ENCODE peak calls at places on chromosome 10, in six cellular contexts. X is IMR-90; W is sigmoid colon; M is RWPE1; F is CD8-positive, alpha-beta T cell; R is ovary. V is an unnamed sample.

GRCh38 chr10:73159038-73159648 is 8.7 kb downstream of the ECD start:
- DNase-seq in X (peak), W (no peak), M (peak), F (peak), R (peak), V (no peak)

GRCh38 chr10:87886635-87887034 is 23.2 kb downstream of the PTEN start:
- DNase-seq in X (no peak), W (no peak), M (no peak), F (no peak), R (no peak), V (no peak)

GRCh38 chr10:3785251-3785848 is 341 bp upstream of the KLF6 start:
- DNase-seq in X (peak), W (peak), M (peak), F (peak), R (peak), V (peak)

GRCh38 chr10:34543716-34544115 is 271.4 kb downstream of the PARD3 start:
- DNase-seq in X (no peak), W (no peak), M (no peak), F (no peak), R (no peak), V (no peak)

GRCh38 chr10:42990016-42990720 is 86.7 kb upstream of the RET start:
- DNase-seq in X (no peak), W (peak), M (no peak), F (no peak), R (peak), V (no peak)

GRCh38 chr10:71666607-71667373 is 52.8 kb downstream of the C10orf105 start:
- DNase-seq in X (no peak), W (no peak), M (no peak), F (no peak), R (no peak), V (no peak)

GRCh38 chr10:71767420-71768035 is 5.8 kb downstream of the VSIR start:
- DNase-seq in X (no peak), W (no peak), M (no peak), F (no peak), R (peak), V (peak)

GRCh38 chr10:79097021-79097695 is 28.4 kb downstream of the ZMIZ1 start:
- DNase-seq in X (peak), W (no peak), M (no peak), F (no peak), R (no peak), V (no peak)

GRCh38 chr10:78184851-78185692 is 151.4 kb downstream of the RPS24 start:
- DNase-seq in X (peak), W (no peak), M (no peak), F (no peak), R (no peak), V (no peak)

GRCh38 chr10:128178319-128178937 is 52.2 kb upstream of the MKI67 start:
- DNase-seq in X (peak), W (no peak), M (peak), F (peak), R (no peak), V (no peak)

GRCh38 chr10:96614515-96614914 is 27.7 kb upstream of the TM9SF3 start:
- DNase-seq in X (peak), W (no peak), M (peak), F (no peak), R (no peak), V (no peak)

GRCh38 chr10:24467605-24468004 is 256.1 kb downstream of the ARHGAP21 start:
- DNase-seq in X (no peak), W (no peak), M (no peak), F (no peak), R (no peak), V (no peak)

GRCh38 chr10:60035984-60036383 is 129.6 kb upstream of the CCDC6 start:
- DNase-seq in X (no peak), W (no peak), M (no peak), F (no peak), R (no peak), V (no peak)
- H3K27ac ChIP-seq in X (no peak), W (no peak), M (no peak), F (no peak), R (no peak), V (no peak)

DNA sequence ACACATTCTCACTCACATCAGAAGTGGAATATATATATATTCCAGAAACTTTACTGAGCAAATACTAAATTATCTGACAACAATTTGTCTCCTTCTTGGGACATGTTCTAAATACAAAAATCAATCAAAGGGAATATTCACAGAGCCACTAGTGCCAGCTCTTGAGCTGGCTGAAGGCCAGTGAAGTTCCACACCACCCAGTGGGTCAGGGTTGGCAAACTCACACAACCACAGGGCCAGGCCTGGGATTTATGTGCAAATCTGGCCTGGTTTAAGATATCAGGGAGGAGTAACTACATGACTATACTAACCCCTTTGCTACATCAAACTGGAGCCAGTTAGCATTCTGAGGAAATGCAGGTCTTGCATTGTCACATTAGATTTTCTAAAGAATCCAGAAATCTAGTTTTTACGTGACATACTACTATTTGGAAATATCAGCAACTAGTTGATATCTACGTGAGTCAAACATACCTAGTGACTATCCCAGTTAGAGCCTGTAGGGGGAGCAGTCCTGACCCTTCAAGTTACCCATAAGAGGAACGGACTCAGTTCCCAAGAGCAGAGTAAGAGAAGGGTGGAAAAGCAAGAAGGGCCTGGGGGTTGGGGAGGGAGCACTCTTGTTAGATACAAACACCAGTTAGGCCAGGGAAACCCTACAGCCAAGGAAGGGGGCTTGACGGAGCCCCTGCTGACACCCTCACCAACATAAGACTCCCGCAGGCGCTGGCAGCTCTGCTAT is 600.4 kb downstream of the KCNMA1 start:
- DNase-seq in X (no peak), W (no peak), M (no peak), F (no peak), R (no peak), V (no peak)
- TF ChIP-seq CTCF in X (peak), W (no peak), M (peak), F (no peak), R (no peak), V (peak)

DNA sequence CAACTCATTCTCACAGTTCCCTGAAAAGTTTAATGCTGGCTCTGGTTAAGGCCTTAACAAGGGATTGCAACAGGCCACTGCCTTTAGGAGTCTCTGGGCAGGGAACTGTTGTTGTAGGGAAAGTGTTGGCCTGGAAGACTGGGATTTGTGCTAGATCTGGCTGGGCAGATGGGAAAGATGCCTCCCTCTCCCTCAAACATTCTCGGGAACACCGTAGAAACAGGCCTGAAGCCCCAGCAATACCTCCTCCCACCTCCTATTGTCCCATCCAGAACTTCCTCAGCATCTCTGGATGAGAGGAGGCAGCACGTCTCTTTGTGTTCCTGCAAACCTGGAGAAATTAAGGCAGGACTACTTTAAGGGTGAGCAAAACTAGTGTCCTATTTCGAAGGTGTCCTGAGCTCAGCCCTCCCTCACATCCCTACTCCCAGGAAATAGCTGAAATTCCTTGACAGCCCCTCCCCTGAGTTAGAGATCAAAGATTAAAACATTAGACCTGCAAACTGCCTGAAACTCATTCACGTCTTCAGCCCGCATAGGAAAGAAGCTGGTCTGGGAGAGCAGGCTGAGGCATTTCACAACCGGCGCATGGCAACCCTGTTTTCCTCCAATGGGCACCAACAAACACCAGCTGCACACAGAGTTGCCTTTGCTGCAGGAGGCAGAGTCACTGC is 10.9 kb upstream of the MAP3K8 start:
- DNase-seq in X (peak), W (peak), M (peak), F (no peak), R (no peak), V (peak)
- H3K27ac ChIP-seq in X (peak), W (peak), M (peak), F (no peak), R (no peak), V (peak)

GRCh38 chr10:16155761-16156322 is 281.0 kb upstream of the PTER start:
- DNase-seq in X (no peak), W (no peak), M (no peak), F (no peak), R (no peak), V (no peak)
- TF ChIP-seq CTCF in X (no peak), W (no peak), M (no peak), F (no peak), R (no peak), V (no peak)

GRCh38 chr10:125560947-125561346 is 122.0 kb downstream of the TEX36 start:
- DNase-seq in X (no peak), W (no peak), M (no peak), F (no peak), R (no peak), V (no peak)
- H3K27ac ChIP-seq in X (no peak), W (no peak), M (no peak), F (no peak), R (no peak), V (no peak)

DNA sequence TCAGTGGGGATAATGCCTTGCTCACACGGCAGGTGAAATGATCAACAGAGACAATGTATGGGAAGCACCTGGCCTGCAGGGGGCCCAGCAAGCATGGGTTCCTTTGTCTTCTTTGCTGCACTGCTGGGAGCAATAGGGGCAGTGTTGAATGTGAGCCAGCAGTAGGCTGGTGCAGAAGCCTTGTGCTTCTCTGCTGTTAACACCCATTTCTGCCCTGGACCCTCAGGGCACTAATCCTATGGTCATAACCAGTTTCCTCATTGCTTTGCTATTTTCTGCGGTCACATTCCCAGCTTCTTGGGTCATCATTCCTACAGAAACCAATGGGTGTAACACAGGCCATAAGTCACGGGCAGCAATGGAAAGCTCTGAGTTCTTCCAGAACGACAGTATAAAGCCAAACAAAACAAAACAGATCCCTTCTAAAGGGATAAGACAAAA is 10.9 kb upstream of the LGI1 start:
- DNase-seq in X (peak), W (no peak), M (peak), F (no peak), R (no peak), V (no peak)
- TF ChIP-seq CTCF in X (no peak), W (no peak), M (no peak), F (no peak), R (no peak), V (no peak)

GRCh38 chr10:129516846-129517679 is 50.0 kb downstream of the MGMT start:
- DNase-seq in X (no peak), W (no peak), M (no peak), F (no peak), R (no peak), V (no peak)

GRCh38 chr10:129514568-129515451 is 47.8 kb downstream of the MGMT start:
- DNase-seq in X (no peak), W (no peak), M (no peak), F (no peak), R (no peak), V (no peak)

GRCh38 chr10:129521161-129522025 is 54.4 kb downstream of the MGMT start:
- DNase-seq in X (no peak), W (no peak), M (no peak), F (no peak), R (no peak), V (no peak)

GRCh38 chr10:129520440-129521080 is 53.5 kb downstream of the MGMT start:
- DNase-seq in X (no peak), W (no peak), M (no peak), F (no peak), R (no peak), V (no peak)

DNA sequence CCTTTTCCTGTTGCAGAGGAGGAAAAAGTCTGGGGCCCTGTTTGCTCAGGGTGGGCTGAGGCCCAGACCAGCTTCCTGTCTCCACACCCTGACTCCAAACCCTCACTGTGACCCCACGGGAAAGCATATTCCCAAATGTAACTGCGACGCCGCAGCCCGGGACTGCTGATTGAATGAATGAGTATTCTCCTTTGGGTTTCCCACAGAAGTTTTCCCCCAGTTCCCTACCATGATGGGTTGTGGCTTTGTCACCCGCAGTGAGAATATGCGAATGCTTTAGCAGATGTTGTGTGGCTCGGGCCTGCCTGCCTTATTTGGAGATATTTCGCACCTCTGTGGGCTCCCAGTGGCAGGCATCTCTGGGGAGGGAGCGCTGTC is 50.6 kb downstream of the MGMT start:
- DNase-seq in X (no peak), W (no peak), M (no peak), F (peak), R (no peak), V (no peak)
- H3K27ac ChIP-seq in X (no peak), W (no peak), M (no peak), F (no peak), R (no peak), V (no peak)

GRCh38 chr10:9311702-9312499 is 1257.4 kb downstream of the GATA3 start:
- DNase-seq in X (no peak), W (no peak), M (peak), F (no peak), R (no peak), V (no peak)
- TF ChIP-seq CTCF in X (peak), W (no peak), M (no peak), F (no peak), R (no peak), V (no peak)

DNA sequence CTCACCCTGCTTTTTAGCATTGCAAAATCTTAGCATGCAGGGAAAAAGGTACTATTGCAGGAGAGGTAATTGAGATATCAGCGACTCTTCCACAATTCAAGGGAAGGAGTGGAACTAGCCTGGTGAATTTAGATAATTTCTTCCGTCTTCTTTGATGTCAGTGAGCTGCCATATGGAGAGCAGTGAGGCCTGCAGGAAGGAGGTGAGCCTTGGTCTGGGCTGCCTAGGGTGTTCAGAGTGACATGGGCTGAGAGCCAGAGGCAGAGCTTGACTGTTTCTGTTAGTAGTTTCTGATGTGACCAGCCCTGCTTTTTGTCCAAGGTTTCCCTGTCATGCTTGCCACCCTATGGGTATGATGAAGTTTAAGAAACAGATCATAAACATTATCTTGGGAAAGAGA is 28.6 kb downstream of the KAT6B start:
- DNase-seq in X (no peak), W (peak), M (no peak), F (no peak), R (no peak), V (no peak)
- H3K27ac ChIP-seq in X (peak), W (peak), M (no peak), F (no peak), R (no peak), V (no peak)

V was measured in upper lobe of left lung.